ENCODE peak calls at places on chromosomes 4 and X, in ten cellular contexts. M is amniotic stem cell; Q is iris pigment epithelial cell; Y is activated CD4-positive, CD25-positive, alpha-beta regulatory T cell treated with anti-CD3 and anti-CD28 coated beads, Interleukin-2, amount 50 U/mL, for 16 hours; W is neural crest cell; B is activated CD8-positive, alpha-beta memory T cell treated with anti-CD3 and anti-CD28 coated beads for 24 hours; G is ovary; A is NCI-H2171 treated with DMSO at 0.1 percent for 48 hours; H is C1 segment of cervical spinal cord; F is LoVo. J is an unnamed sample.

GRCh38 chr4:94650690-94651089 is 107.1 kb upstream of the BMPR1B start:
- DNase-seq in H (no peak), G (no peak), Y (no peak), A (no peak), M (no peak), F (no peak), Q (peak), B (no peak), W (no peak), J (peak)

GRCh38 chr4:98662619-98663225 is 4.3 kb upstream of the TSPAN5 start:
- DNase-seq in M (no peak), F (no peak), Y (no peak), A (peak), W (no peak), G (no peak), H (no peak), B (peak), Q (no peak), J (no peak)

GRCh38 chr4:38119663-38120374 is 159.6 kb downstream of the PTTG2 start:
- DNase-seq in W (no peak), G (peak), B (no peak), Y (no peak), H (no peak), Q (peak), M (peak), F (no peak), A (no peak), J (peak)

GRCh38 chr4:181959121-181959520 is 284.1 kb upstream of the TENM3 start:
- DNase-seq in A (no peak), M (peak), F (no peak), Q (peak), W (no peak), G (no peak), H (no peak), B (no peak), Y (no peak), J (peak)

GRCh38 chr4:26192921-26193894 is 127.6 kb upstream of the RBPJ start:
- DNase-seq in B (no peak), A (no peak), Y (no peak), F (no peak), G (no peak), Q (no peak), W (no peak), M (no peak), H (no peak), J (no peak)

GRCh38 chr4:114597410-114598115 is 1.0 kb upstream of the UGT8 start:
- DNase-seq in A (no peak), G (no peak), Q (no peak), H (peak), Y (no peak), M (no peak), F (no peak), W (no peak), B (no peak), J (no peak)

GRCh38 chr4:80184791-80185756 is 12.2 kb upstream of the PRDM8 start:
- DNase-seq in H (peak), M (no peak), Q (no peak), B (peak), Y (no peak), W (no peak), A (peak), G (peak), F (no peak), J (no peak)

GRCh38 chrX:72097081-72097480 is 34.6 kb downstream of the RTL5 start:
- DNase-seq in M (no peak), Y (no peak), F (no peak), G (no peak), W (no peak), A (no peak), B (no peak), Q (no peak), H (no peak), J (no peak)

GRCh38 chr4:23504094-23504493 is 385.8 kb downstream of the PPARGC1A start:
- DNase-seq in H (no peak), Q (no peak), Y (no peak), M (no peak), B (no peak), F (no peak), G (no peak), W (no peak), A (no peak), J (no peak)

GRCh38 chrX:130212371-130212770 is 40.6 kb downstream of the RAB33A start:
- DNase-seq in F (no peak), H (no peak), G (no peak), Y (no peak), Q (no peak), M (no peak), B (no peak), A (no peak), W (no peak), J (no peak)

GRCh38 chrX:29862126-29862664 is 353.2 kb upstream of the MAGEB2 start:
- DNase-seq in H (no peak), A (no peak), Q (no peak), B (no peak), Y (no peak), F (no peak), G (no peak), W (no peak), M (no peak), J (no peak)

GRCh38 chrX:6679988-6680387 is 145.1 kb upstream of the VCX3A start:
- DNase-seq in W (no peak), A (no peak), M (no peak), G (no peak), Q (no peak), H (no peak), Y (no peak), F (no peak), B (no peak), J (no peak)

GRCh38 chr4:105191621-105192210 is 45.0 kb downstream of the TET2 start:
- DNase-seq in A (peak), G (no peak), H (no peak), M (no peak), B (no peak), Q (peak), W (no peak), Y (no peak), F (no peak), J (no peak)

GRCh38 chr4:81142744-81143143 is 72.3 kb downstream of the PRKG2 start:
- DNase-seq in W (no peak), G (no peak), B (no peak), Q (peak), H (no peak), A (no peak), Y (no peak), F (no peak), M (no peak), J (peak)